ENCODE peak calls at places on chromosomes 7 and 10, in six cellular contexts. G is A549, I is sigmoid colon, F is HCT116, O is small intestine, X is ovary. K is an unnamed sample. For H3K9me3, the result is how much of the 10 kb centered on the place peaks cover.

GRCh38 chr10:49161411-49161997 is 26.7 kb downstream of the TMEM273 start:
- DNase-seq in G (peak), I (no peak), F (no peak), O (peak), X (no peak), K (no peak)

GRCh38 chr10:60869916-60870728 is 73.9 kb downstream of the RHOBTB1 start:
- DNase-seq in G (no peak), I (no peak), F (no peak), O (no peak), X (no peak), K (no peak)

GRCh38 chr10:120586471-120586872 is 129.4 kb downstream of the PLPP4 start:
- DNase-seq in G (no peak), I (no peak), F (no peak), O (no peak), X (no peak), K (no peak)

GRCh38 chr10:122446668-122447410 is 7.6 kb upstream of the ARMS2 start:
- DNase-seq in G (peak), I (no peak), F (peak), O (no peak), X (no peak), K (no peak)

GRCh38 chr10:59675812-59676211 is 33.8 kb downstream of the SLC16A9 start:
- DNase-seq in G (peak), I (no peak), F (no peak), O (peak), X (no peak), K (no peak)

GRCh38 chr7:11313801-11314200 is 340.1 kb downstream of the PHF14 start:
- DNase-seq in G (no peak), I (no peak), F (no peak), O (no peak), X (no peak), K (no peak)

GRCh38 chr10:35633006-35633980 is 8.8 kb downstream of the FZD8 start:
- DNase-seq in G (no peak), I (no peak), F (no peak), O (no peak), X (no peak), K (no peak)

GRCh38 chr7:37031571-37032257 is 307.4 kb upstream of the AOAH start:
- DNase-seq in G (peak), I (peak), F (peak), O (peak), X (peak), K (peak)

GRCh38 chr10:102004376-102004775 is 51.6 kb downstream of the ARMH3 start:
- DNase-seq in G (no peak), I (no peak), F (no peak), O (no peak), X (no peak), K (no peak)

GRCh38 chr7:22726849-22727792 is at the start of gene IL6:
- DNase-seq in G (peak), I (peak), F (no peak), O (no peak), X (peak), K (peak)

GRCh38 chr10:61835069-61835908 is 66.2 kb upstream of the ARID5B start:
- DNase-seq in G (peak), I (no peak), F (peak), O (peak), X (no peak), K (no peak)

GRCh38 chr7:33072471-33072870 is 9.9 kb upstream of the NT5C3A start:
- DNase-seq in G (no peak), I (no peak), F (no peak), O (no peak), X (no peak), K (no peak)

GRCh38 chr7:91657386-91658120 is 222.9 kb downstream of the MTERF1 start:
- DNase-seq in G (peak), I (no peak), F (no peak), O (no peak), X (no peak), K (no peak)

GRCh38 chr10:93319855-93320254 is 162.3 kb downstream of the MYOF start:
- DNase-seq in G (no peak), I (no peak), F (no peak), O (no peak), X (no peak), K (no peak)

GRCh38 chr10:79321494-79321882 is 25.8 kb upstream of the PPIF start:
- DNase-seq in G (no peak), I (no peak), F (no peak), O (no peak), X (no peak), K (no peak)

GRCh38 chr7:41374150-41374848 is 328.6 kb downstream of the INHBA start:
- DNase-seq in G (no peak), I (no peak), F (no peak), O (no peak), X (no peak), K (no peak)

GRCh38 chr10:23310443-23310842 is 34.2 kb downstream of the C10orf67 start:
- DNase-seq in G (no peak), I (no peak), F (no peak), O (no peak), X (no peak), K (no peak)

GRCh38 chr10:6279540-6280267 is 77.0 kb downstream of the PFKFB3 start:
- DNase-seq in G (peak), I (no peak), F (peak), O (peak), X (no peak), K (no peak)

GRCh38 chr7:54189330-54189729 is 352.8 kb upstream of the VSTM2A start:
- DNase-seq in G (no peak), I (no peak), F (no peak), O (no peak), X (no peak), K (no peak)

GRCh38 chr10:30762620-30763019 is 133.1 kb upstream of the LYZL2 start:
- DNase-seq in G (no peak), I (no peak), F (no peak), O (no peak), X (no peak), K (no peak)

GRCh38 chr10:3526721-3527120 is 258.3 kb downstream of the KLF6 start:
- DNase-seq in G (no peak), I (no peak), F (no peak), O (no peak), X (no peak), K (no peak)

GRCh38 chr10:43105119-43105792 is 28.4 kb downstream of the RET start:
- DNase-seq in G (peak), I (peak), F (peak), O (peak), X (peak), K (peak)

GRCh38 chr10:125711110-125711750 is 8.3 kb upstream of the EDRF1 start:
- DNase-seq in G (no peak), I (no peak), F (no peak), O (no peak), X (no peak), K (no peak)

GRCh38 chr7:56250135-56250534 is 133.9 kb upstream of the NUPR2 start:
- DNase-seq in G (no peak), I (no peak), F (no peak), O (no peak), X (no peak), K (no peak)
- H3K9me3 ChIP-seq in G (under half), I (under half), F (under half), O (under half), X (under half), K (under half)

GRCh38 chr7:138342990-138343389 is 117.1 kb upstream of the TRIM24 start:
- DNase-seq in G (no peak), I (no peak), F (no peak), O (no peak), X (no peak), K (no peak)

GRCh38 chr7:138338361-138338760 is 121.7 kb upstream of the TRIM24 start:
- DNase-seq in G (no peak), I (peak), F (no peak), O (no peak), X (peak), K (no peak)
- H3K9me3 ChIP-seq in G (under half), I (under half), F (under half), O (under half), X (under half), K (under half)

DNA sequence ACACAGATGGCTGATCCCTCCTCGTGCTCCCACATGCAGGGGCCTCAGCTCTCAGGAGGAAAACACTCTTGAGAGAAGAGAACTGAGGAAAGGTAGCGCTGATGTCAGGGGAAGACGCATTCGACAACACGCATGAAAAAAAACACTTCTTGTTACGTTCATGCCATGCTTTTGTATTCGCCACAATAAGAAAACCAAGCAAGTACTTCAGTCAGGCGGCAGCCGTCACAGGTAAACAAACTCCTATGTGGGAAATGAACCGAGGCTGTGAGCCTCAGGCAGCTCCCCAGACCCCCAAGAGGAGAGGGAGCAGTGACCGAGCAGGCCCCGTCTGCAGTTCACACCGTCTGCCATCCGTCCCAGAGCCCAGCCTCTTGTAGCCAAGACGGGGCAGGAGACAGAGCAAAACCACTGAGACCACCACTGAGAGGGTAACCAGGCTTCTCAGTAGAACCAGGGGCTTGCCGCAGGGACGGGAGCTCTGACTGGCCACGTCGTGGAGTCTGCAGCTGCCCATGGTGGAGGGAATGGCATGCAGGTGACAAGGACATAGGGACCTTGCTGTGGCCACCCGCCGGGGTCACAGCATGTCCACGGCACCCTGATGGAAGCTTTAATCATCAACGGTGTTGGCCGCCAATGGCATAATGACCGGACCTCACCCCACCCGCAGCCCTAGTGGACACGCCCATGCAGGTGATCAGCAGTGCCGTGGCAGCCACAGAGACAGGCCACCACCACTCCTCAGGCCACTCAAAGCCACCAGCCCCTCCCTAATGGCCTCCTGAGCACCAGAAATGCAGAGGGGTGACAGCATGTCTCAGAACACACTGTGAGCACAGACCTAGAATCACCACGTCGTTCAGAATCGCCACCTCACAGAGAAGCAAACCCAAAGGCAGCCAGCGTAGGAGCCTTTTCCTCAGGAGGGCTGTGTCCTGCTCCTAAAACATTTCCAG is 304.3 kb downstream of the PTPRN2 start:
- DNase-seq in G (no peak), I (peak), F (no peak), O (no peak), X (no peak), K (peak)
- H3K9me3 ChIP-seq in G (under half), I (under half), F (under half), O (under half), X (under half), K (under half)

DNA sequence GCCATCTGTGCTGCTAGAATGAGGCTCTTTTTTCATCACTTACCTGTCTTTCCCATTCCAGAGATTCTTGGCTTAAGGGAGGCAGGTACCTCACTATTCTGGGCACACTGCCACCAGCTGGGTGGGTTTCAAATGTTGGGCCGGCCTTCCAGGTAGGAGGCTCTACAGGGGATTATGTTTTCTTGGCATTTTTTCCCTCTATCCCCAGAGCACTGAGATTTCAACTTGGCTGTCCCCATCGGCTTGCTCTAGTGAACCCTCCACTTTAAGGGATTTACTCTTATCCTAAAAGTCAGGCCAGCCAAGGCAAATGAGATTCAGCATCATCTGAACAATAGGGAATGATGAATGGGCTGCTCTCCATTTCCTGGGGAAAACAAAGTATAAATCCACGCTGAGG is 710.1 kb upstream of the CELF2 start:
- DNase-seq in G (no peak), I (no peak), F (no peak), O (no peak), X (no peak), K (no peak)
- H3K9me3 ChIP-seq in G (under half), I (under half), F (under half), O (under half), X (under half), K (under half)